ENCODE peak calls at places on chromosomes 4 and X, in seven cellular contexts. J is dorsolateral prefrontal cortex, L is mammary epithelial cell, Q is astrocyte, B is brain microvascular endothelial cell, N is tibial artery, Z is glutamatergic neuron. U is an unnamed sample.

GRCh38 chrX:39261446-39262147 is 460.3 kb downstream of the MID1IP1 start:
- DNase-seq in J (no peak), L (peak), Q (peak), B (peak), N (no peak), Z (no peak), U (no peak)

GRCh38 chr4:38160487-38161207 is 200.4 kb downstream of the PTTG2 start:
- DNase-seq in J (no peak), L (peak), Q (peak), B (peak), N (peak), Z (no peak), U (peak)

GRCh38 chr4:80202190-80202711 is 4.9 kb downstream of the PRDM8 start:
- DNase-seq in J (peak), L (peak), Q (peak), B (peak), N (peak), Z (peak), U (no peak)

GRCh38 chrX:132750312-132751042 is 208.0 kb downstream of the HS6ST2 start:
- DNase-seq in J (no peak), L (no peak), Q (no peak), B (no peak), N (no peak), Z (no peak), U (no peak)

GRCh38 chr4:88660446-88661294 is 37.0 kb downstream of the NAP1L5 start:
- DNase-seq in J (no peak), L (peak), Q (peak), B (peak), N (no peak), Z (no peak), U (no peak)

GRCh38 chr4:113317523-113317922 is 268.1 kb downstream of the ANK2 start:
- DNase-seq in J (no peak), L (no peak), Q (no peak), B (no peak), N (no peak), Z (no peak), U (no peak)

GRCh38 chr4:174663254-174663653 is 141.0 kb upstream of the HPGD start:
- DNase-seq in J (no peak), L (peak), Q (peak), B (no peak), N (no peak), Z (no peak), U (no peak)

GRCh38 chr4:140595065-140595464 is 26.3 kb upstream of the UCP1 start:
- DNase-seq in J (no peak), L (peak), Q (no peak), B (no peak), N (no peak), Z (no peak), U (no peak)

GRCh38 chrX:29535212-29536162 is 679.9 kb upstream of the MAGEB2 start:
- DNase-seq in J (no peak), L (peak), Q (peak), B (no peak), N (no peak), Z (no peak), U (no peak)

GRCh38 chr4:76687730-76688441 is 210.1 kb downstream of the SOWAHB start:
- DNase-seq in J (no peak), L (peak), Q (peak), B (no peak), N (no peak), Z (no peak), U (no peak)

GRCh38 chr4:142883433-142883832 is 37.3 kb upstream of the INPP4B start:
- DNase-seq in J (no peak), L (no peak), Q (no peak), B (no peak), N (no peak), Z (no peak), U (no peak)

GRCh38 chr4:157898836-157899605 is 273.8 kb downstream of the GASK1B start:
- DNase-seq in J (no peak), L (no peak), Q (peak), B (no peak), N (no peak), Z (no peak), U (no peak)

GRCh38 chr4:109887071-109887470 is 25.6 kb upstream of the EGF start:
- DNase-seq in J (no peak), L (no peak), Q (no peak), B (no peak), N (no peak), Z (no peak), U (no peak)

GRCh38 chr4:114312349-114312748 is 286.3 kb upstream of the UGT8 start:
- DNase-seq in J (no peak), L (no peak), Q (no peak), B (no peak), N (no peak), Z (peak), U (no peak)

GRCh38 chr4:181728567-181728966 is 514.6 kb upstream of the TENM3 start:
- DNase-seq in J (no peak), L (peak), Q (no peak), B (no peak), N (no peak), Z (no peak), U (no peak)

GRCh38 chr4:148487181-148487580 is 45.0 kb upstream of the NR3C2 start:
- DNase-seq in J (no peak), L (no peak), Q (no peak), B (no peak), N (no peak), Z (no peak), U (no peak)

GRCh38 chr4:111781611-111782010 is 363.6 kb upstream of the FAM241A start:
- DNase-seq in J (no peak), L (peak), Q (no peak), B (no peak), N (no peak), Z (no peak), U (no peak)

GRCh38 chrX:7159132-7159861 is 11.3 kb upstream of the PUDP start:
- DNase-seq in J (no peak), L (peak), Q (no peak), B (no peak), N (no peak), Z (no peak), U (no peak)

GRCh38 chr4:17642404-17642783 is 28.0 kb downstream of the MED28 start:
- DNase-seq in J (no peak), L (no peak), Q (no peak), B (no peak), N (no peak), Z (no peak), U (no peak)

GRCh38 chrX:7117587-7117986 is 29.9 kb upstream of the STS start:
- DNase-seq in J (no peak), L (no peak), Q (no peak), B (no peak), N (no peak), Z (no peak), U (no peak)

GRCh38 chrX:88135735-88136134 is 611.3 kb upstream of the CPXCR1 start:
- DNase-seq in J (no peak), L (no peak), Q (no peak), B (no peak), N (no peak), Z (no peak), U (no peak)

GRCh38 chrX:74371823-74372222 is 49.5 kb upstream of the SLC16A2 start:
- DNase-seq in J (no peak), L (no peak), Q (no peak), B (no peak), N (no peak), Z (no peak), U (no peak)

GRCh38 chr4:53645108-53645507 is 53.8 kb upstream of the LNX1 start:
- DNase-seq in J (no peak), L (no peak), Q (no peak), B (no peak), N (no peak), Z (no peak), U (no peak)
- TF ChIP-seq CTCF in J (no peak), L (no peak), Q (no peak), B (no peak), N (no peak), Z (no peak), U (no peak)

GRCh38 chrX:140701480-140701879 is 8.1 kb upstream of the LINC00632 start:
- DNase-seq in J (no peak), L (no peak), Q (peak), B (peak), N (no peak), Z (no peak), U (no peak)

GRCh38 chrX:140697618-140698017 is 11.9 kb upstream of the LINC00632 start:
- DNase-seq in J (no peak), L (no peak), Q (no peak), B (no peak), N (no peak), Z (no peak), U (no peak)
- TF ChIP-seq CTCF in J (peak), L (no peak), Q (peak), B (peak), N (no peak), Z (no peak), U (peak)

DNA sequence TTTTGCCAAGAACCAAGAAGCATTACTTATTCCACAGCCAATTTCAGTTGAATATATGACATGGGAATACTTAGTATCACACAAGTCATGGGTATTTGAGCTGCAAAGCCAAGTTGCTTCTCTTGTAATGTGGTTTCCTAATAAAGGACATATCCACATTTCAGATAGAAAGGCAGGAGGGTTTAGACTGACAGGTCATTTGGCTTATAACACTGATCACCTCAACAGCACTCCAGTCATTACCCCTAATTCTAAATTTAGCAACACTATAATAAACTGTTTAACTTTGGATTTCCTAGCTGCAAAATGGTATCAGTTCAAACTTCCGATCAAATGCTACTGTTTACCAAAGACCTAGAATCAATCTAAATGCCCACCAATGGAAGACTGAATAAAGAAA is 114.0 kb upstream of the FTHL17 start:
- DNase-seq in J (no peak), L (no peak), Q (no peak), B (no peak), N (no peak), Z (no peak), U (no peak)
- TF ChIP-seq CTCF in J (no peak), L (no peak), Q (no peak), B (no peak), N (no peak), Z (no peak), U (no peak)

GRCh38 chrX:38260231-38260630 is 39.6 kb upstream of the SRPX start:
- DNase-seq in J (no peak), L (no peak), Q (no peak), B (peak), N (no peak), Z (no peak), U (no peak)
- TF ChIP-seq CTCF in J (no peak), L (peak), Q (peak), B (peak), N (no peak), Z (peak), U (peak)

GRCh38 chr4:83208371-83208770 is 76.2 kb downstream of the COQ2 start:
- DNase-seq in J (no peak), L (no peak), Q (no peak), B (no peak), N (no peak), Z (no peak), U (no peak)

GRCh38 chr4:83204731-83205130 is 79.9 kb downstream of the COQ2 start:
- DNase-seq in J (no peak), L (no peak), Q (no peak), B (no peak), N (no peak), Z (no peak), U (no peak)

GRCh38 chr4:83205760-83206159 is 78.8 kb downstream of the COQ2 start:
- DNase-seq in J (no peak), L (no peak), Q (no peak), B (no peak), N (no peak), Z (no peak), U (no peak)

GRCh38 chr4:83208776-83209365 is 75.7 kb downstream of the COQ2 start:
- DNase-seq in J (no peak), L (peak), Q (no peak), B (no peak), N (no peak), Z (no peak), U (no peak)

GRCh38 chr4:83207497-83208105 is 77.0 kb downstream of the COQ2 start:
- DNase-seq in J (no peak), L (peak), Q (peak), B (peak), N (no peak), Z (no peak), U (peak)
- TF ChIP-seq CTCF in J (no peak), L (no peak), Q (no peak), B (no peak), N (no peak), Z (no peak), U (no peak)

GRCh38 chr4:139227729-139228404 is 50.8 kb upstream of the ELF2 start:
- DNase-seq in J (no peak), L (no peak), Q (no peak), B (no peak), N (no peak), Z (no peak), U (no peak)
- TF ChIP-seq CTCF in J (no peak), L (peak), Q (peak), B (peak), N (no peak), Z (no peak), U (peak)

GRCh38 chr4:178395798-178396197 is 953.6 kb upstream of the AGA start:
- DNase-seq in J (no peak), L (no peak), Q (no peak), B (no peak), N (no peak), Z (no peak), U (no peak)
- TF ChIP-seq CTCF in J (no peak), L (peak), Q (no peak), B (peak), N (no peak), Z (no peak), U (no peak)

GRCh38 chr4:15961778-15962510 is 1.0 kb downstream of the FGFBP2 start:
- DNase-seq in J (no peak), L (no peak), Q (no peak), B (no peak), N (no peak), Z (no peak), U (no peak)

GRCh38 chr4:15965325-15965724 is 2.4 kb upstream of the FGFBP2 start:
- DNase-seq in J (no peak), L (no peak), Q (no peak), B (no peak), N (no peak), Z (no peak), U (no peak)

GRCh38 chr4:15964159-15964558 is 1.2 kb upstream of the FGFBP2 start:
- DNase-seq in J (no peak), L (no peak), Q (no peak), B (no peak), N (no peak), Z (no peak), U (no peak)

GRCh38 chr4:15963568-15963967 is 593 bp upstream of the FGFBP2 start:
- DNase-seq in J (no peak), L (no peak), Q (no peak), B (no peak), N (no peak), Z (no peak), U (no peak)

DNA sequence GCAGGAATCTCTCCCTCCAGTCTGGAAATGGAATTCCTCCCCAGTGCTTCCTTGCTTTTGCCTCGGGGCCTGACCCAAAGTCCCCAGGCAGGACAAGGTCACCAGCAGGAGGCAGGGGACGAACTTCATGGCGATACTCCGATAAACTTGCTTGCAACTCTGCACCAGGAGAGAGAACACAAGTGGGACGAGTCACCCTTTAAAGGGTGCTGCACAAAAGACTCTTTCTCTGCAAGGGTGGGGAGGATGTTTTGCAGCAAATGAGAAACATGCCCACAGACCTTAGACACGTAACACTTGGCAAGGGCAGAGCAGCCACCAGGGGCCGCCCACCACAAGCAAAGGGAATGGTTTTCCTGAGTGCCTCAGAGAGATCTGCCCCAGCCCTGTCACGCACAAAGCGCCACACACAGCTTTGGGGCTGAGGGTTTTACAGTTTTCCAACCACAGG is at the start of gene FGFBP2:
- DNase-seq in J (no peak), L (peak), Q (peak), B (peak), N (peak), Z (peak), U (peak)
- TF ChIP-seq CTCF in J (peak), L (peak), Q (peak), B (peak), N (no peak), Z (peak), U (peak)

GRCh38 chrX:23805379-23805778 is 22.4 kb downstream of the SAT1 start:
- DNase-seq in J (no peak), L (no peak), Q (no peak), B (no peak), N (no peak), Z (no peak), U (no peak)
- TF ChIP-seq CTCF in J (no peak), L (no peak), Q (no peak), B (no peak), N (no peak), Z (no peak), U (no peak)